ENCODE peak calls at places on chromosomes 11 and 22, in five cellular contexts. P, G, E, D and Q are unnamed samples.

GRCh38 chr22:38422615-38423511 is 32.1 kb downstream of the KCNJ4 start:
- DNase-seq in P (no peak), G (no peak), E (no peak), D (no peak), Q (no peak)

GRCh38 chr11:68191661-68192579 is 21.2 kb downstream of the KMT5B start:
- DNase-seq in P (no peak), G (no peak), E (no peak), D (no peak), Q (peak)

GRCh38 chr22:46047841-46048595 is 71.1 kb upstream of the WNT7B start:
- DNase-seq in P (no peak), G (no peak), E (no peak), D (no peak), Q (no peak)

GRCh38 chr11:67372232-67372992 is 986 bp downstream of the CLCF1 start:
- DNase-seq in P (no peak), G (no peak), E (no peak), D (no peak), Q (no peak)

GRCh38 chr22:33666661-33667619 is 253.3 kb downstream of the LARGE1 start:
- DNase-seq in P (no peak), G (no peak), E (no peak), D (no peak), Q (no peak)

GRCh38 chr11:18132341-18132740 is at the start of gene MRGPRX3:
- DNase-seq in P (no peak), G (no peak), E (no peak), D (no peak), Q (no peak)

GRCh38 chr22:43534916-43535315 is 123.1 kb downstream of the MPPED1 start:
- DNase-seq in P (no peak), G (no peak), E (no peak), D (no peak), Q (no peak)

GRCh38 chr11:101401245-101401644 is 182.6 kb downstream of the TRPC6 start:
- DNase-seq in P (peak), G (no peak), E (no peak), D (no peak), Q (peak)

GRCh38 chr22:48531108-48531507 is 1296.6 kb downstream of the BRD1 start:
- DNase-seq in P (no peak), G (no peak), E (no peak), D (no peak), Q (no peak)

GRCh38 chr11:67289226-67289650 is at the start of gene ANKRD13D:
- DNase-seq in P (no peak), G (no peak), E (no peak), D (no peak), Q (no peak)

GRCh38 chr11:129375731-129376657 is at the start of gene BARX2:
- DNase-seq in P (peak), G (peak), E (no peak), D (peak), Q (peak)

GRCh38 chr11:120512727-120513435 is 1.3 kb downstream of the GRIK4 start:
- DNase-seq in P (no peak), G (no peak), E (no peak), D (no peak), Q (no peak)

GRCh38 chr11:120511116-120511803 is at the start of gene GRIK4:
- DNase-seq in P (peak), G (peak), E (peak), D (peak), Q (peak)

GRCh38 chr11:120513436-120514315 is 2.1 kb downstream of the GRIK4 start:
- DNase-seq in P (no peak), G (no peak), E (no peak), D (no peak), Q (no peak)

GRCh38 chr11:120510406-120511115 is 987 bp upstream of the GRIK4 start:
- DNase-seq in P (no peak), G (no peak), E (no peak), D (no peak), Q (no peak)

DNA sequence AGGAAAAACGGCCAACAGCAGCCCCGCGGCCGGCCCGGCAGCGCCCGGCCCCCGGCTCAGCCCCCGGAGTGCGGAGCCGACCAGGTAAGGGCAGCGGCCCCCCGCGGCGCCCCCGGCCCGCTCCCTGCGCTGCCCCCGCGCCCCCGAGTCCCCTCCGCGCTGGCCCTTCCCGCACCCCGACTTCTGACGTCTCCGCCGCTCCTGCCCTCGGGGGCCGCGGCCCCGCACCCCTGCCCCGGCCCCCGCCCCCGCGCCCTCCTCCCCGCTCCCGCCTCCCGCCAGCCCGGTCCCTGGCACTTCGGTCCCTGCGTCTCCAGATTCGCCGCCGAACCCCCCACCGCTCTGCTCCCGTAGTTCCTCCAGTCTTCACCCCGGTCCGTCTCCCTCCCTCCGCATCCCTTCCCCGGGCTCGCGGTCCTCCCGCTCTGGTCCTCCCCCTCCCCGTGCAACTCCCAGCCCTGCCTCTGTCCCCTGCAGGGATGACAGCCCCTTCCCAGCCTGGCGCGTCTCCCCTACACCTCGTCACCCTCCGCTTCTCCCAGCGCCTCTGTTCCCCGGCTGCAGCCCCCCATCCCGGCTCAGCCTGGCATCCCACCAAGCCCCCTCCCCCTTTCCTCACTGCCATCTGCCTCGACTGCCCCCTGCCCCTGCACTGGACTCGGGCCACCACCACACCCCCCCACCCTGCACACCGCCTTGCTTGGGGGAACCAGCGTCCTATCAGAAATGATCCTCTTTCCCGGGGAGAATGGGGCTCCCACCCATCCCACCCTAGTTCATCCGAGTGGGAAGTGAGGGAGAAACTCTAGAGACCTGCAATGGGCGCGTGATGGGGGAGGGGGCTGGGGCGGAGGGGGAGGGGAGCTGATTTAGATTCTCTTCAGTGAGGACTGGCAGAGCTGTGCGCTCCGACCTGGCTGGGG is 517 bp downstream of the GRIK4 start:
- DNase-seq in P (no peak), G (no peak), E (no peak), D (no peak), Q (no peak)
- H3K4me3 ChIP-seq in P (peak), G (peak), E (peak), D (no peak), Q (peak)

DNA sequence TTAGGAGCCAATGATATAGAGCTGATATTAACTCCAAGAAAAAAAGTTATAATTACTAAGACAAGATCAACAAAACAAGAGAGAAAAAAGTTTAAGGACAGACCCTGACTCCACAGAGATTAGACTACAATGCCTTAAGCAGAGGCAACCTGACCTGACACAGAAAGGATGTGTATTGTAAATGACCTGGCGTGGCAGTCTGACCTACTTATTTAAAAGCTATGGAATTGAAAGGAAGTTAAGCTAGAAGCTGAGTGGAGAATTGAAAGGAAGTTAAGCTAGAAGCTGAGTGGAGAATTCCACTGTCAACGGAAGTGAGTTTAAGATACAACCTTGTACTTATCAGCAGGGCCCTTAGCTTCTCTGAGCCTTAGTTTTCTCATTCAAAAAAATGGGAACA is 885.4 kb downstream of the OPCML start:
- DNase-seq in P (no peak), G (no peak), E (no peak), D (no peak), Q (no peak)
- H4K91ac ChIP-seq in P (no peak), G (no peak), E (no peak), D (no peak), Q (no peak)

GRCh38 chr22:40434101-40434500 is 63.7 kb downstream of the SGSM3 start:
- DNase-seq in P (peak), G (no peak), E (no peak), D (no peak), Q (peak)

GRCh38 chr22:40432625-40433024 is 62.2 kb downstream of the SGSM3 start:
- DNase-seq in P (no peak), G (no peak), E (no peak), D (no peak), Q (no peak)

GRCh38 chr22:40434745-40435144 is 64.4 kb downstream of the SGSM3 start:
- DNase-seq in P (no peak), G (no peak), E (no peak), D (no peak), Q (no peak)

GRCh38 chr22:40432167-40432566 is 61.8 kb downstream of the SGSM3 start:
- DNase-seq in P (no peak), G (no peak), E (no peak), D (no peak), Q (no peak)

GRCh38 chr22:40436460-40437431 is 66.4 kb downstream of the SGSM3 start:
- DNase-seq in P (peak), G (peak), E (no peak), D (no peak), Q (peak)
- H3K4me3 ChIP-seq in P (no peak), G (no peak), E (no peak), D (no peak), Q (peak)

DNA sequence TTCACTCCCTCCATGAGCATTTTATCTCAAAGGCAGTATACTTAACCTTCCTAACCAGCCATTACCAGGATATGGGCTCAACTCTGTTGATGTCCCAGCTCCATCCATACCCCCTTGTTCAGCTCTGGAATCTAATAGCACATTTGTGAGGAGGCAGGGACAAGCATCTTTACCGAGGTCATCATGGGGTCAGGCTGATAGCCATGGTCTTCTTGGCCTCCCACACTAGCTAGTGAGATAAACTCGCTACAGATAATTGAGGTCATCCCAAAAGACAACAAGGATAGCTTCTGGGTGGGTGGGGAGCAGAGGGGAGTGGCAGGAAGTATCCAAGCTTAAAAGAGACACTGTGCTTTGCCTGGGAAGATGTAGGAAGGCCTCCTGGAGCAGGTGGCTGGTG is 141.6 kb upstream of the RASSF10 start:
- DNase-seq in P (no peak), G (no peak), E (no peak), D (no peak), Q (no peak)
- H4K91ac ChIP-seq in P (no peak), G (no peak), E (peak), D (no peak), Q (no peak)

GRCh38 chr11:89355649-89356048 is 135.5 kb downstream of the NOX4 start:
- DNase-seq in P (no peak), G (no peak), E (no peak), D (no peak), Q (no peak)
- H3K4me3 ChIP-seq in P (no peak), G (no peak), E (no peak), D (no peak), Q (no peak)

GRCh38 chr11:95789506-95790122 is at the start of gene FAM76B:
- DNase-seq in P (peak), G (peak), E (peak), D (peak), Q (peak)
- H4K91ac ChIP-seq in P (peak), G (peak), E (peak), D (peak), Q (peak)

GRCh38 chr11:108895579-108896480 is 231.0 kb downstream of the DDX10 start:
- DNase-seq in P (peak), G (no peak), E (no peak), D (no peak), Q (peak)
- H3K4me3 ChIP-seq in P (no peak), G (no peak), E (no peak), D (no peak), Q (no peak)

DNA sequence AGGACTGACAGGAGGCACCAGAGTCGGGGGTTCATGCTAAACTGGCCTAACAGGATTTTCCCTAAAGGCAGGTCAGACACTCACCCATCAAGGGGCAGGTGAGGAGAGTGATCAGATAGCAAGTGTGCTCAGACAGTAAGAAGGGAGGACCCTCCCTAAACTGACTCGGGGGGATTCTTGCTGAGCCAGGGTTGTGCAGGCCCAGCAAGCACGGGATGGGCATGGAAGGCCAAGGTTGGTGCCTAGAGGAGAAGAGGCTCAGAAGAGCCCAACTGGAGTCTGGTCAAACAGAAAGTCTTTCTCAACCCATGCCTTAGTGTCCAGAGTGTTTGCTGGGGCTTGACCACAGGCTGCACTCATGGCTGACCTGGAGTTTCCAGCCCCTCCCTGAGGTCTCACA is 6.2 kb upstream of the APOL1 start:
- DNase-seq in P (no peak), G (no peak), E (no peak), D (no peak), Q (no peak)
- H4K91ac ChIP-seq in P (no peak), G (no peak), E (no peak), D (no peak), Q (no peak)